ENCODE peak calls at places on chromosomes 13 and 19, in four cellular contexts. One of them, this sample, is unnamed.

GRCh38 chr19:40933025-40933424 is 51.0 kb upstream of the CYP2A7 start:
- DNase-seq in epithelial cell of esophagus: no peak
- DNase-seq in tibial artery: no peak
- DNase-seq in OCI-LY7: no peak
- DNase-seq in this sample: no peak

GRCh38 chr13:107233541-107233940 is 665.6 kb upstream of the ARGLU1 start:
- DNase-seq in epithelial cell of esophagus: no peak
- DNase-seq in tibial artery: no peak
- DNase-seq in OCI-LY7: no peak
- DNase-seq in this sample: no peak

GRCh38 chr19:30670011-30670329 is 297.8 kb downstream of the ZNF536 start:
- DNase-seq in epithelial cell of esophagus: no peak
- DNase-seq in tibial artery: no peak
- DNase-seq in OCI-LY7: no peak
- DNase-seq in this sample: no peak

GRCh38 chr13:62280590-62280989 is 864.9 kb upstream of the PCDH20 start:
- DNase-seq in epithelial cell of esophagus: no peak
- DNase-seq in tibial artery: no peak
- DNase-seq in OCI-LY7: peak; percentile 33
- DNase-seq in this sample: no peak

GRCh38 chr19:3618144-3618810 is 8.3 kb downstream of the CACTIN start:
- DNase-seq in epithelial cell of esophagus: peak; percentile 34
- DNase-seq in tibial artery: peak; percentile 61
- DNase-seq in OCI-LY7: peak; percentile 37
- DNase-seq in this sample: peak; percentile 37

GRCh38 chr19:17049711-17050280 is 23.2 kb upstream of the CPAMD8 start:
- DNase-seq in epithelial cell of esophagus: peak; percentile 75
- DNase-seq in tibial artery: no peak
- DNase-seq in OCI-LY7: no peak
- DNase-seq in this sample: no peak

GRCh38 chr13:51747438-51748434 is 56.2 kb downstream of the DHRS12 start:
- DNase-seq in epithelial cell of esophagus: no peak
- DNase-seq in tibial artery: no peak
- DNase-seq in OCI-LY7: no peak
- DNase-seq in this sample: no peak

GRCh38 chr19:32924200-32924599 is 47.6 kb downstream of the CEP89 start:
- DNase-seq in epithelial cell of esophagus: peak; percentile 21
- DNase-seq in tibial artery: no peak
- DNase-seq in OCI-LY7: no peak
- DNase-seq in this sample: no peak

GRCh38 chr19:38841787-38842438 is 7.9 kb downstream of the HNRNPL start:
- DNase-seq in epithelial cell of esophagus: no peak
- DNase-seq in tibial artery: no peak
- DNase-seq in OCI-LY7: no peak
- DNase-seq in this sample: no peak

GRCh38 chr13:30224732-30225131 is 82.6 kb downstream of the KATNAL1 start:
- DNase-seq in epithelial cell of esophagus: peak; percentile 71
- DNase-seq in tibial artery: no peak
- DNase-seq in OCI-LY7: no peak
- DNase-seq in this sample: no peak

GRCh38 chr13:24087611-24088235 is 72.8 kb upstream of the SPATA13 start:
- DNase-seq in epithelial cell of esophagus: no peak
- DNase-seq in tibial artery: no peak
- DNase-seq in OCI-LY7: no peak
- DNase-seq in this sample: peak; percentile 58

GRCh38 chr13:45198924-45199323 is 1.9 kb downstream of the KCTD4 start:
- DNase-seq in epithelial cell of esophagus: no peak
- DNase-seq in tibial artery: no peak
- DNase-seq in OCI-LY7: no peak
- DNase-seq in this sample: no peak

GRCh38 chr13:43848250-43848649 is 31.3 kb downstream of the CCDC122 start:
- DNase-seq in epithelial cell of esophagus: peak; percentile 41
- DNase-seq in tibial artery: no peak
- DNase-seq in OCI-LY7: no peak
- DNase-seq in this sample: no peak

GRCh38 chr19:15399234-15399515 is 19.6 kb upstream of the AKAP8 start:
- DNase-seq in epithelial cell of esophagus: no peak
- DNase-seq in tibial artery: no peak
- DNase-seq in OCI-LY7: no peak
- DNase-seq in this sample: no peak

GRCh38 chr13:49060698-49061387 is 85.1 kb downstream of the FNDC3A start:
- DNase-seq in epithelial cell of esophagus: peak; percentile 74
- DNase-seq in tibial artery: no peak
- DNase-seq in OCI-LY7: no peak
- DNase-seq in this sample: no peak

GRCh38 chr19:32870981-32871451 is 1.4 kb upstream of the SLC7A9 start:
- DNase-seq in epithelial cell of esophagus: peak; percentile 15
- DNase-seq in tibial artery: no peak
- DNase-seq in OCI-LY7: no peak
- DNase-seq in this sample: no peak

GRCh38 chr19:38321646-38322323 is 2.1 kb downstream of the KCNK6 start:
- DNase-seq in epithelial cell of esophagus: peak; percentile 94
- DNase-seq in tibial artery: no peak
- DNase-seq in OCI-LY7: no peak
- DNase-seq in this sample: no peak

GRCh38 chr13:100506600-100507422 is 81.8 kb downstream of the GGACT start:
- DNase-seq in epithelial cell of esophagus: no peak
- DNase-seq in tibial artery: no peak
- DNase-seq in OCI-LY7: no peak
- DNase-seq in this sample: no peak

GRCh38 chr19:16628984-16629691 is 1.1 kb upstream of the MED26 start:
- DNase-seq in epithelial cell of esophagus: peak; percentile 11
- DNase-seq in tibial artery: peak; percentile 39
- DNase-seq in OCI-LY7: peak; percentile 84
- DNase-seq in this sample: peak; percentile 43

GRCh38 chr13:95677564-95678386 is 836 bp downstream of the DNAJC3 start:
- DNase-seq in epithelial cell of esophagus: peak; percentile 32
- DNase-seq in tibial artery: no peak
- DNase-seq in OCI-LY7: peak; percentile 0
- DNase-seq in this sample: no peak

GRCh38 chr13:113141591-113141950 is 16.9 kb upstream of the PROZ start:
- DNase-seq in epithelial cell of esophagus: no peak
- DNase-seq in tibial artery: no peak
- DNase-seq in OCI-LY7: no peak
- DNase-seq in this sample: no peak

GRCh38 chr13:41500501-41500900 is 43.2 kb downstream of the RGCC start:
- DNase-seq in epithelial cell of esophagus: peak; percentile 78
- DNase-seq in tibial artery: no peak
- DNase-seq in OCI-LY7: peak; percentile 77
- DNase-seq in this sample: no peak

GRCh38 chr19:4609878-4610511 is 29.3 kb upstream of the TNFAIP8L1 start:
- DNase-seq in epithelial cell of esophagus: no peak
- DNase-seq in tibial artery: no peak
- DNase-seq in OCI-LY7: peak; percentile 38
- DNase-seq in this sample: no peak

GRCh38 chr19:16160943-16161560 is 12.3 kb downstream of the CIB3 start:
- DNase-seq in epithelial cell of esophagus: peak; percentile 92
- DNase-seq in tibial artery: no peak
- DNase-seq in OCI-LY7: no peak
- DNase-seq in this sample: no peak

GRCh38 chr13:24502567-24503375 is 9.8 kb downstream of the PARP4 start:
- DNase-seq in epithelial cell of esophagus: peak; percentile 87
- DNase-seq in tibial artery: peak; percentile 41
- DNase-seq in OCI-LY7: no peak
- DNase-seq in this sample: no peak

GRCh38 chr19:38733493-38734175 is 10.6 kb downstream of the CAPN12 start:
- DNase-seq in epithelial cell of esophagus: peak; percentile 48
- DNase-seq in tibial artery: no peak
- DNase-seq in OCI-LY7: peak; percentile 10
- DNase-seq in this sample: no peak

GRCh38 chr19:15210323-15210774 is 9.6 kb upstream of the NOTCH3 start:
- DNase-seq in epithelial cell of esophagus: peak; percentile 88
- DNase-seq in tibial artery: peak; percentile 90
- DNase-seq in OCI-LY7: no peak
- DNase-seq in this sample: no peak

GRCh38 chr19:18070181-18070580 is 16.6 kb downstream of the IL12RB1 start:
- DNase-seq in epithelial cell of esophagus: no peak
- DNase-seq in tibial artery: no peak
- DNase-seq in OCI-LY7: no peak
- DNase-seq in this sample: no peak

GRCh38 chr19:18072335-18072734 is 14.4 kb downstream of the IL12RB1 start:
- DNase-seq in epithelial cell of esophagus: no peak
- DNase-seq in tibial artery: no peak
- DNase-seq in OCI-LY7: no peak
- DNase-seq in this sample: no peak

GRCh38 chr19:18069383-18069782 is 17.4 kb downstream of the IL12RB1 start:
- DNase-seq in epithelial cell of esophagus: no peak
- DNase-seq in tibial artery: no peak
- DNase-seq in OCI-LY7: no peak
- DNase-seq in this sample: no peak

GRCh38 chr19:18073197-18073596 is 13.5 kb downstream of the IL12RB1 start:
- DNase-seq in epithelial cell of esophagus: no peak
- DNase-seq in tibial artery: no peak
- DNase-seq in OCI-LY7: no peak
- DNase-seq in this sample: no peak

DNA sequence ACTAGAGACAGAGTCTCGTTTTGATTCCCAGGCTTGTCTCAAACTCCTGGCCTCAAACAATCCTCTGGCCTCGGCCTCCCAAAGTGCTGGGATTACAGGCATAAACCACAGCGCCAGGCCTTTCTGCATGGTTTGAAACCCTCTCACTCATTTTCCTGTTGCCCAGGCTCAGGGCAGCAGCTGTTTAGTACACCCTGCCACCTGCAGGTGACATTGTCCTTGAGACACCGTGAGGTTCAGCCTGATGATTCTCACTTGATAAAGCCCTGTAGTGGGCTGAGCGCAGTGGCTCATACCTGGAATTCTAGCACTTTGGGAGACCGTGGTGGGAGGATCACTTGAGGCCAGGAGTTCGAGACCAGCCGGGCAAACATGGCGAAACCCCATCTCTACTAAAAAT is 12.5 kb downstream of the IL12RB1 start:
- DNase-seq in epithelial cell of esophagus: no peak
- DNase-seq in tibial artery: no peak
- DNase-seq in OCI-LY7: no peak
- DNase-seq in this sample: no peak
- TF ChIP-seq CTCF in epithelial cell of esophagus: no peak
- TF ChIP-seq CTCF in tibial artery: no peak
- TF ChIP-seq CTCF in OCI-LY7: peak; percentile 33
- TF ChIP-seq CTCF in this sample: no peak

GRCh38 chr19:10717054-10717355 is 874 bp upstream of the DNM2 start:
- DNase-seq in epithelial cell of esophagus: no peak
- DNase-seq in tibial artery: no peak
- DNase-seq in OCI-LY7: no peak
- DNase-seq in this sample: no peak
- H3K4me3 ChIP-seq in epithelial cell of esophagus: peak overlapping the region; percentile 45
- H3K4me3 ChIP-seq in tibial artery: peak overlapping the region; percentile 27
- H3K4me3 ChIP-seq in OCI-LY7: no peak overlapping the region
- H3K4me3 ChIP-seq in this sample: peak overlapping the region; percentile 6

GRCh38 chr19:6442087-6442688 is 8.6 kb upstream of the SLC25A41 start:
- DNase-seq in epithelial cell of esophagus: no peak
- DNase-seq in tibial artery: no peak
- DNase-seq in OCI-LY7: no peak
- DNase-seq in this sample: no peak
- TF ChIP-seq CTCF in epithelial cell of esophagus: no peak
- TF ChIP-seq CTCF in tibial artery: no peak
- TF ChIP-seq CTCF in OCI-LY7: no peak
- TF ChIP-seq CTCF in this sample: no peak

GRCh38 chr19:46644720-46645119 is 8.7 kb upstream of the GNG8 start:
- DNase-seq in epithelial cell of esophagus: no peak
- DNase-seq in tibial artery: no peak
- DNase-seq in OCI-LY7: no peak
- DNase-seq in this sample: no peak
- H3K4me3 ChIP-seq in epithelial cell of esophagus: no peak overlapping the region
- H3K4me3 ChIP-seq in tibial artery: no peak overlapping the region
- H3K4me3 ChIP-seq in OCI-LY7: no peak overlapping the region
- H3K4me3 ChIP-seq in this sample: no peak overlapping the region

DNA sequence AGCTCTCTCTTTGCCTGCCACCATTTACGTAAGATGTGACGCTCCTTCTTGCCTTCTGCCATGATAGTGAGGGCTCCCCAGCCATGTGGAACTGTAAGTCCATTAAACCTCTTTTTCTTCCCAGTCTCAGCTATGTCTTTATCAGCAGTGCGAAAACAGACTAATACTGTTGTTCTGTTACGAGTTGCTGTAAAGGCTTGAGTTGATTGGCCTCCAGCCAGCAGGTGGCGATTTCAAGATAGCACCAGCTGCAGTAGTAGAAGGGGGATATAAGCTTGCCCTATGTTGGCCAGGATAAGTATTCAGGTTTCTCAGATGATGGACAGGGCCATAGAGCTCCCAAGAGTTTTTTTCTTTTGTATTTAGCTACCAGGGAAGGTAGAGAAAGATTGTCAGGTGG is 385.5 kb downstream of the MZT1 start:
- DNase-seq in epithelial cell of esophagus: no peak
- DNase-seq in tibial artery: no peak
- DNase-seq in OCI-LY7: no peak
- DNase-seq in this sample: no peak
- TF ChIP-seq CTCF in epithelial cell of esophagus: no peak
- TF ChIP-seq CTCF in tibial artery: no peak
- TF ChIP-seq CTCF in OCI-LY7: peak; percentile 21
- TF ChIP-seq CTCF in this sample: no peak

GRCh38 chr19:42286349-42287016 is 15.4 kb upstream of the PRR19 start:
- DNase-seq in epithelial cell of esophagus: no peak
- DNase-seq in tibial artery: no peak
- DNase-seq in OCI-LY7: peak; percentile 79
- DNase-seq in this sample: peak; percentile 82
- H3K4me3 ChIP-seq in epithelial cell of esophagus: no peak overlapping the region
- H3K4me3 ChIP-seq in tibial artery: peak overlapping the region; percentile 75
- H3K4me3 ChIP-seq in OCI-LY7: peak overlapping the region; percentile 89
- H3K4me3 ChIP-seq in this sample: no peak overlapping the region

GRCh38 chr19:45960595-45961235 is 12.9 kb downstream of the NOVA2 start:
- DNase-seq in epithelial cell of esophagus: no peak
- DNase-seq in tibial artery: no peak
- DNase-seq in OCI-LY7: no peak
- DNase-seq in this sample: peak; percentile 35
- TF ChIP-seq CTCF in epithelial cell of esophagus: no peak
- TF ChIP-seq CTCF in tibial artery: no peak
- TF ChIP-seq CTCF in OCI-LY7: peak; percentile 11
- TF ChIP-seq CTCF in this sample: no peak

GRCh38 chr19:50356691-50357177 is 8.7 kb downstream of the NAPSA start:
- DNase-seq in epithelial cell of esophagus: no peak
- DNase-seq in tibial artery: no peak
- DNase-seq in OCI-LY7: no peak
- DNase-seq in this sample: no peak
- H3K4me3 ChIP-seq in epithelial cell of esophagus: no peak overlapping the region
- H3K4me3 ChIP-seq in tibial artery: peak overlapping the region; percentile 53
- H3K4me3 ChIP-seq in OCI-LY7: no peak overlapping the region
- H3K4me3 ChIP-seq in this sample: no peak overlapping the region

GRCh38 chr19:33982706-33983105 is 186.0 kb downstream of the KCTD15 start:
- DNase-seq in epithelial cell of esophagus: no peak
- DNase-seq in tibial artery: no peak
- DNase-seq in OCI-LY7: no peak
- DNase-seq in this sample: no peak
- TF ChIP-seq CTCF in epithelial cell of esophagus: no peak
- TF ChIP-seq CTCF in tibial artery: no peak
- TF ChIP-seq CTCF in OCI-LY7: peak; percentile 48
- TF ChIP-seq CTCF in this sample: peak; percentile 26

GRCh38 chr19:2282862-2283237 is 875 bp upstream of the PEAK3 start:
- DNase-seq in epithelial cell of esophagus: no peak
- DNase-seq in tibial artery: no peak
- DNase-seq in OCI-LY7: no peak
- DNase-seq in this sample: no peak

GRCh38 chr19:2286402-2287140 is 4.6 kb upstream of the PEAK3 start:
- DNase-seq in epithelial cell of esophagus: no peak
- DNase-seq in tibial artery: no peak
- DNase-seq in OCI-LY7: no peak
- DNase-seq in this sample: no peak

GRCh38 chr19:2280633-2281264 is 1.2 kb downstream of the PEAK3 start:
- DNase-seq in epithelial cell of esophagus: no peak
- DNase-seq in tibial artery: no peak
- DNase-seq in OCI-LY7: no peak
- DNase-seq in this sample: peak; percentile 73

GRCh38 chr19:2282062-2282861 is at the start of gene PEAK3:
- DNase-seq in epithelial cell of esophagus: no peak
- DNase-seq in tibial artery: peak; percentile 79
- DNase-seq in OCI-LY7: no peak
- DNase-seq in this sample: peak; percentile 70

GRCh38 chr19:2283835-2284507 is 2.0 kb upstream of the PEAK3 start:
- DNase-seq in epithelial cell of esophagus: no peak
- DNase-seq in tibial artery: no peak
- DNase-seq in OCI-LY7: no peak
- DNase-seq in this sample: no peak
- H3K4me3 ChIP-seq in epithelial cell of esophagus: no peak overlapping the region
- H3K4me3 ChIP-seq in tibial artery: no peak overlapping the region
- H3K4me3 ChIP-seq in OCI-LY7: no peak overlapping the region
- H3K4me3 ChIP-seq in this sample: no peak overlapping the region

This sample was measured in pancreas.